ENCODE peak calls at places on chromosome 11, in five cellular contexts. H, P, X, C and B are unnamed samples.

GRCh38 chr11:19674420-19674819 is 38.2 kb upstream of the NAV2 start:
- DNase-seq in P (no peak), C (peak; percentile 52), H (no peak), X (no peak), B (no peak)

GRCh38 chr11:113048820-113049555 is 87.8 kb downstream of the NCAM1 start:
- DNase-seq in X (no peak), C (no peak), H (peak; percentile 53), P (no peak), B (peak; percentile 26)

GRCh38 chr11:4704790-4705334 is 278 bp downstream of the MMP26 start:
- DNase-seq in X (no peak), P (no peak), C (no peak), H (no peak), B (no peak)

GRCh38 chr11:57644748-57645715 is 4.7 kb downstream of the YPEL4 start:
- DNase-seq in H (peak; percentile 81), C (peak; percentile 84), X (peak; percentile 87), P (peak; percentile 62), B (peak; percentile 81)

GRCh38 chr11:26350002-26350401 is 18.1 kb downstream of the ANO3 start:
- DNase-seq in X (no peak), C (no peak), P (no peak), H (no peak), B (no peak)

GRCh38 chr11:125423247-125423849 is 72.7 kb downstream of the FEZ1 start:
- DNase-seq in P (no peak), C (no peak), X (no peak), H (no peak), B (no peak)

GRCh38 chr11:18111005-18111404 is 5.1 kb upstream of the SAAL1 start:
- DNase-seq in H (no peak), X (no peak), P (no peak), C (no peak), B (no peak)

GRCh38 chr11:44316388-44317240 is 6.7 kb upstream of the ALX4 start:
- DNase-seq in X (no peak), C (no peak), H (no peak), P (no peak), B (no peak)

DNA sequence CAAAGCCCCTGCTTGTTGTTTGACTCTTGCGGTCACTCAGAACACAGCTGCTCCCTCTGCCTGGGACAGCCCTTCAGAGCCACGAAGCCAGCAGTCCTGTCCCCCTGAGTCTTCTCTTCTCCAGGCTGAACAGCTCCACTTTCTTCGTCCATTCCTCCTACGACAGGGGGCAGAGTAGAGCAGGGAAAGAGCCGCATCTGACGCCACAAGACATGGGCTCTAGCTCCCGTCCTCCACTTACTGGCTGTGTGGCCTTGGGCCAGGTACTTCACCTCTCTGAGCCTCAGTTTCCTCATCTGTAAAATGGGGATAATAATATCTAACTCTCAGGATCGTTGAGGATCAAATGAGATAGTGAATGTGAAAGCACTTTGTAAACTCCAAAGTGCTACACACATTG is 29.9 kb downstream of the CHRDL2 start:
- DNase-seq in C (no peak), X (no peak), H (no peak), P (no peak), B (peak; percentile 40)
- TF ChIP-seq CTCF in C (no peak), X (no peak), H (peak; percentile 29), P (peak; percentile 47), B (peak; percentile 43)

DNA sequence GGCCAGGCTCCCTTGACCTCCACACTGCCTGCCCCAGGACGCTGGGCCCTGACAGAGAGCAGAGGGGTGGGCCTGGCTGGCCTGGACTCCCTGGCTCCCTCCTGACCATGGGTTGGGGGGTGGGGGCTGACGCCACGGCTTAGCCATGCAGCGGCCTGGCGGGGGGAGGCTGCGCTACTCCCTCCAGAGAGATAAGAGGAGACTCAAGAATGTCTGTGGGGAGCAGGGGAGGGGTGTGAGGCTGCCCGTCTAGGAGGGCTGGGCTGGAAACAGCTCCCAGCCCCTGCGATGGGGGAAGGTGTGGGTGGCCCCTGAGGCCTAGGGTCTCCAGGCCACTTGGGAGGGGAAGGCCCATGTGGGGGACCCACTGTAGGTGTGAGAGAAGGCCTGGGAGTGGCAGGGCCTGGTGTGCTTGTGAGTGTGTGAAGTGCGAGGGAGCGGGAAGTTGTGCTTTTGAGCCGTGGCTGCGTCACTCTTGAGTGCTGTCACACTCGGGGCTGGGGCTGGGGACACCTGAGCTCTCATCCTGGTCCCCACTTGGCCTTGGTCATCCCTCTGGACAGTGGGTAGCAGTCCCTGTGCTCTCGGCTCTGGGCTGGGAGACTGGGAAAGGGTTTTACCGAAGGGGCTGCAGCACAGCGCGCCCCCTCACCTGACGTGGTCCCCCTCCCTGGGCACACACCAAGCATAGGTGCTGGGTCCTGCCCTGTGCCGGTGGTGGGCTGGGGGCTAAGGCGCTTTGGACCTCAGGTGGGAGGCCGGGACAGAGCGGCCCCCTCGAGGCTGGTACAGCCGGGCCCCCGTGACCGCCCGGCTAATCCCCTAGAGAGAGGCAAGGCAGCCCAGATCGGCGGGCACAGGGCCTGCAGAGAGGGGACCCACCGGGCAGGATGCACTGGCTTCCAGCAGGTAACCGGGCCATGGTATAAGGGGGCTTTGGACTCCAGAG is 2.4 kb downstream of the MYRF start:
- DNase-seq in P (peak; percentile 75), C (peak; percentile 67), H (peak; percentile 90), X (no peak), B (peak; percentile 78)
- H3K4me3 ChIP-seq in P (peak overlapping the region; percentile 15), C (no peak overlapping the region), H (peak overlapping the region; percentile 69), X (no peak overlapping the region), B (peak overlapping the region; percentile 15)

DNA sequence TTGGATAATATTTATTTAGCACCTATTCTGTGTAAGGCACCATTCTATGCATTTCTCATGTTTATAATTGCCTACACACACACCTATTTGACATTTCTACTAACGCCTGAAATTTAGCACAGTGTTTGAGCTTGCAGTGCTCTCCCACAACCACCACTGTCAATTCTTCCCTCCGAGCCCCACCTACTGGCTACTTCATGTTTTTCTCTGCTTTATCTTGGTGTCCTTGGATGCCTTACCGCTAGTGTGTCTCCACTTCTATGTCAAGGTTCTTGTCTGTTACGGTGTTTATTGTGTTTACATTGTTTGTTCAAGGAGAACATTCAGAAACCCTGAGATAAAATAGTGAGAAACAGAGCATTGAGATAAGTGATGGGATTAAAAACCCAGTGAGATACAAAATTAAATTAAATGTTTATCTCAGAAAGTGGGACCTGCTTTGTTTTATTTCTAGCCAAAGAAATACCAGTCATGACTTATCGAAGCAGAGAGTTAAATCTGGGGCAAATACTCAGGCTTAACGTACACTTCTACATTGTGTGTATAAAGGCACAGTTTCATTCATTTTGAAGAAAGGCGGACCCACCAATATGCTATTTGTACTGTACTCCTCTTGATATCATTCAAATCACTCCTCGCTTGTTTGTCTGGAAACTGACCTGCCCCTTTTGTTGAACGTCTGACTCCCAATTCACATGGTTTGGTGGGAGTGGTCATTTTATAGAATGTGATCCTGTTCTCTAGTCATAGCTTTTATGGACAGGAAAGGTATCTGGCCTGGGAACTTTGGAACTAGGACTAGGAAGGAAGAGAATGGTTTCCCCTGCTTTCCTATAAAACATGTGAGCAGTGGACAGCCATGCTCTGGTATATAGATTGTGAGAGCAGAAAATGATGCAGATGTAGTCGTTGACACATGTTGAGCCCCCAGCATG is 39.2 kb upstream of the SLC36A4 start:
- DNase-seq in C (no peak), H (peak; percentile 58), P (peak; percentile 53), X (peak; percentile 18), B (peak; percentile 55)
- TF ChIP-seq CTCF in C (peak; percentile 39), H (peak; percentile 59), P (peak; percentile 76), X (peak; percentile 41), B (peak; percentile 55)

DNA sequence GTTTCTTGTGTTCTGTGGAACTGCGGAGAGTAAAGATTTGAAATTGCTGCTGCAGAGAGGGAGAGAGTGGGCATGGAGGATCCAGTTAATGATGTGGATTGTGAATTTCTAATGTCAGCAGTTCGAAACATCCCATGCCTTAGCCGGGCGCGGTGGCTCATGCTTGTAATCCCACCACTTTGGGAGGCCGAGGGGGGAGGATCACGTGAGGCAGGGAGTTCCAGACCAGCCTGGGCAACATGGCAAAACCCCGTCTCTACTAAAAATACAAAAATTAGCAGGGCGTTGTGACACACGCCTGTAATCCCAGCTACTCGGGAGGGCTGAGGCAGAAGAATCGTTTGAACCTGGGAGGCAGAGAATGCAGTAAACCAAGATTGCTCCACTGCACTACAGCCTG is 1.1 kb upstream of the CAVIN3 start:
- DNase-seq in H (no peak), P (no peak), C (no peak), X (no peak), B (no peak)
- H3K4me3 ChIP-seq in H (no peak overlapping the region), P (no peak overlapping the region), C (peak overlapping the region; percentile 76), X (peak overlapping the region; percentile 37), B (peak overlapping the region; percentile 73)